ENCODE peak calls at places on chromosomes 6 and 20, in four cellular contexts. I, P, Y and X are unnamed samples.

GRCh38 chr20:51255417-51255816 is 232.5 kb upstream of the KCNG1 start:
- DNase-seq in I (no peak), P (no peak), Y (no peak), X (no peak)

GRCh38 chr6:33171889-33172203 is 20.4 kb downstream of the COL11A2 start:
- DNase-seq in I (no peak), P (no peak), Y (no peak), X (no peak)

GRCh38 chr20:19832875-19833274 is 74.8 kb downstream of the RIN2 start:
- DNase-seq in I (no peak), P (no peak), Y (no peak), X (no peak)

GRCh38 chr6:53317861-53318260 is 30.9 kb downstream of the ELOVL5 start:
- DNase-seq in I (no peak), P (no peak), Y (no peak), X (no peak)

GRCh38 chr20:9800406-9800805 is 38.5 kb downstream of the PAK5 start:
- DNase-seq in I (no peak), P (no peak), Y (no peak), X (no peak)

GRCh38 chr20:18637296-18637695 is 49.4 kb downstream of the DTD1 start:
- DNase-seq in I (no peak), P (no peak), Y (no peak), X (no peak)

GRCh38 chr6:166112580-166112979 is 55.1 kb downstream of the TBXT start:
- DNase-seq in I (no peak), P (peak), Y (peak), X (no peak)

GRCh38 chr6:163806761-163807499 is 392.4 kb downstream of the QKI start:
- DNase-seq in I (no peak), P (no peak), Y (peak), X (no peak)

GRCh38 chr20:62576815-62577214 is 65.5 kb upstream of the SLCO4A1 start:
- DNase-seq in I (no peak), P (no peak), Y (peak), X (no peak)